ENCODE peak calls at places on chromosomes 11 and 22, in six cellular contexts. Q is SK-N-SH, G is stomach, N is upper lobe of left lung, R is sigmoid colon, W is K562. T is an unnamed sample.
A peak's percentile ranks its signal among the peaks of the same experiment; 100 is the strongest.

GRCh38 chr22:43543522-43544281 is 131.9 kb downstream of the MPPED1 start:
- DNase-seq in W (no peak), Q (no peak), G (no peak), R (peak; percentile 26), N (no peak), T (no peak)

GRCh38 chr11:64025205-64025604 is 10.5 kb upstream of the FLRT1 start:
- DNase-seq in R (no peak), W (no peak), G (no peak), N (no peak), Q (no peak), T (no peak)

GRCh38 chr22:27534720-27535125 is 266.8 kb downstream of the MN1 start:
- DNase-seq in G (no peak), W (no peak), R (no peak), N (no peak), Q (no peak), T (no peak)

GRCh38 chr22:31344369-31345330 is 1.5 kb downstream of the PATZ1 start:
- DNase-seq in G (peak; percentile 63), Q (peak; percentile 39), R (peak; percentile 82), W (no peak), N (peak; percentile 52), T (no peak)

GRCh38 chr11:75781831-75782230 is 13.3 kb downstream of the DGAT2 start:
- DNase-seq in R (no peak), G (no peak), N (no peak), W (no peak), Q (no peak), T (no peak)

GRCh38 chr22:27378994-27379393 is 422.6 kb downstream of the MN1 start:
- DNase-seq in W (no peak), G (no peak), N (no peak), R (no peak), Q (no peak), T (peak; percentile 64)

GRCh38 chr11:116424615-116425261 is 348.0 kb downstream of the BUD13 start:
- DNase-seq in G (no peak), Q (peak; percentile 30), R (no peak), N (no peak), W (no peak), T (no peak)

GRCh38 chr11:66465371-66466224 is 1.1 kb upstream of the PELI3 start:
- DNase-seq in G (no peak), Q (no peak), R (no peak), W (no peak), N (no peak), T (no peak)

GRCh38 chr22:23256986-23257888 is 76.9 kb downstream of the BCR start:
- DNase-seq in N (peak; percentile 36), G (peak; percentile 61), W (peak; percentile 57), Q (no peak), R (peak; percentile 80), T (no peak)

GRCh38 chr11:121741954-121742361 is 289.2 kb upstream of the SORL1-AS1 start:
- DNase-seq in R (peak; percentile 94), W (no peak), N (no peak), Q (peak; percentile 36), G (no peak), T (peak; percentile 94)

GRCh38 chr22:23691748-23692423 is 1.1 kb downstream of the RGL4 start:
- DNase-seq in N (no peak), G (no peak), W (no peak), Q (no peak), R (no peak), T (no peak)

GRCh38 chr22:42717197-42717967 is 3.3 kb downstream of the A4GALT start:
- DNase-seq in N (no peak), Q (no peak), W (no peak), G (no peak), R (no peak), T (no peak)

GRCh38 chr11:16818284-16818683 is 79.8 kb downstream of the C11orf58 start:
- DNase-seq in R (peak; percentile 40), G (no peak), N (no peak), Q (no peak), W (no peak), T (no peak)

GRCh38 chr11:77525455-77526091 is 51.7 kb upstream of the PAK1 start:
- DNase-seq in W (no peak), G (no peak), Q (no peak), N (no peak), R (no peak), T (no peak)

GRCh38 chr11:32262367-32262766 is 171.5 kb downstream of the RCN1 start:
- DNase-seq in R (no peak), G (no peak), W (no peak), Q (no peak), N (no peak), T (no peak)

GRCh38 chr11:37988031-37988430 is 1390.0 kb upstream of the RAG2 start:
- DNase-seq in R (no peak), W (no peak), Q (peak; percentile 28), G (no peak), N (no peak), T (no peak)

GRCh38 chr11:43268161-43268560 is 43.6 kb upstream of the API5 start:
- DNase-seq in G (peak; percentile 30), R (no peak), Q (no peak), N (no peak), W (no peak), T (no peak)

GRCh38 chr11:95641506-95641905 is 148.1 kb downstream of the FAM76B start:
- DNase-seq in W (no peak), R (no peak), N (peak; percentile 79), Q (no peak), G (no peak), T (no peak)

GRCh38 chr22:45262195-45262930 is 21.7 kb upstream of the KIAA0930 start:
- DNase-seq in N (no peak), W (no peak), Q (no peak), G (no peak), R (no peak), T (no peak)

GRCh38 chr11:120306519-120307242 is 18.4 kb upstream of the TLCD5 start:
- DNase-seq in W (peak; percentile 61), N (no peak), G (peak; percentile 69), R (no peak), Q (no peak), T (no peak)

GRCh38 chr11:94806436-94806835 is 38.3 kb downstream of the AMOTL1 start:
- DNase-seq in Q (no peak), W (no peak), R (no peak), G (no peak), N (no peak), T (no peak)

GRCh38 chr22:41925783-41926460 is 684 bp downstream of the TNFRSF13C start:
- DNase-seq in W (peak; percentile 74), G (peak; percentile 87), R (no peak), N (peak; percentile 72), Q (peak; percentile 70), T (no peak)

GRCh38 chr11:128802358-128802981 is 64.6 kb downstream of the KCNJ1 start:
- DNase-seq in N (no peak), R (no peak), G (peak; percentile 31), Q (peak; percentile 65), W (peak; percentile 20), T (no peak)

GRCh38 chr22:44599084-44599483 is 101.1 kb upstream of the RTL6 start:
- DNase-seq in G (no peak), W (no peak), Q (no peak), N (no peak), R (no peak), T (no peak)

GRCh38 chr22:47432683-47433082 is 670.2 kb downstream of the TBC1D22A start:
- DNase-seq in G (no peak), Q (no peak), N (no peak), W (no peak), R (no peak), T (no peak)

GRCh38 chr11:19886498-19886897 is 173.9 kb downstream of the NAV2 start:
- DNase-seq in W (no peak), Q (peak; percentile 67), N (no peak), R (no peak), G (no peak), T (no peak)

DNA sequence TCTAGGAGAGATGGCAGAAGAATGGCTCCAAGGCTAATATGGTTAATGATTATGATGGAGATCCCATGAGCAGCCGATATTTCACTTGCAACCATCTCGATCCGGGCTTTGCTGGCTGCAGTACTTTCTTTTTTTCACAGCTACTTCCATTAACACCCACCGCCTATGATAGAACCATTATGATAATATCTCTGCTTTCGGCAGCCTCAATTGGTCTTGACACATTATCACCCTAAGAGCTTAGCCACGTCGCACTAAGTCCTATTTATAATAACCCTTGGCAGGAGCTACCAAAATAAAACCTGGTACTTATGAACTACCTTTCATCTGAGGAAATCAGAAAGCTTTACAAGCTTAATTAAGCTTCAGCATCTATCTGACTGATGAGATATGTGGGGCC is 7.6 kb upstream of the FJX1 start:
- DNase-seq in W (no peak), R (no peak), Q (no peak), G (no peak), N (no peak), T (no peak)
- TF ChIP-seq EP300 in W (no peak), R (no peak), Q (no peak), G (no peak), N (no peak), T (no peak)

DNA sequence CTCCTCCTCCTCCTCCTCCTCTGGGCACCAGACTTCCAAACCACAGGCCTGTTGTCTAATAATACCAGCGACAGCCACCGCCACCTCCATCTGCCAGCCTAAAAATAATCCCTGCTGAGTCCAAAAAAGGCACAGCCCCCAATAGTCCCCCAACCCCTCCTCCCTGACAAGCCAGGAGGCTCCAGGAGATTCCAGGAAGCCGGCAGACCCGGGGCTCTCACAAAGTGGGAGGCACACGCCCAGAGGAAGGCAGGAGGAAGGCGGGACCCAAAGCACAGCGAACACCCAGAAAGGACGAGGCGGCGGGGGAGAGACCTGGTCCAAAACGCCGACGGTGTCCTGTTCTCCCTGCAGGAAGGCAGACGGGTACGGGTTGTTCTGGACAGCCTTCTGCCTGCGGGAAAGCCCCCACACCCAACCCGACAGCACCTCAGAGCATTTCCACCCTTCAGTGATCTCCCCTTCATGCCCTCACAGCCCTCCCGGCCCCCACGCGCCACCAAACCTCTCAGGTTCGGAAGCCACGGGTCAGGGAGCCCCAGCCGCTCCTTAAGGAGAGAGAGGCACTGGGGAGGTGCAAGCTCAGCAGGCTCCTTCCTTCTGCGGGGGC is 5.8 kb downstream of the IGSF9B start:
- DNase-seq in R (no peak), Q (no peak), N (no peak), G (no peak), W (no peak), T (no peak)
- TF ChIP-seq POLR2AphosphoS5 in R (no peak), Q (no peak), N (no peak), G (no peak), W (no peak), T (peak; percentile 61)

DNA sequence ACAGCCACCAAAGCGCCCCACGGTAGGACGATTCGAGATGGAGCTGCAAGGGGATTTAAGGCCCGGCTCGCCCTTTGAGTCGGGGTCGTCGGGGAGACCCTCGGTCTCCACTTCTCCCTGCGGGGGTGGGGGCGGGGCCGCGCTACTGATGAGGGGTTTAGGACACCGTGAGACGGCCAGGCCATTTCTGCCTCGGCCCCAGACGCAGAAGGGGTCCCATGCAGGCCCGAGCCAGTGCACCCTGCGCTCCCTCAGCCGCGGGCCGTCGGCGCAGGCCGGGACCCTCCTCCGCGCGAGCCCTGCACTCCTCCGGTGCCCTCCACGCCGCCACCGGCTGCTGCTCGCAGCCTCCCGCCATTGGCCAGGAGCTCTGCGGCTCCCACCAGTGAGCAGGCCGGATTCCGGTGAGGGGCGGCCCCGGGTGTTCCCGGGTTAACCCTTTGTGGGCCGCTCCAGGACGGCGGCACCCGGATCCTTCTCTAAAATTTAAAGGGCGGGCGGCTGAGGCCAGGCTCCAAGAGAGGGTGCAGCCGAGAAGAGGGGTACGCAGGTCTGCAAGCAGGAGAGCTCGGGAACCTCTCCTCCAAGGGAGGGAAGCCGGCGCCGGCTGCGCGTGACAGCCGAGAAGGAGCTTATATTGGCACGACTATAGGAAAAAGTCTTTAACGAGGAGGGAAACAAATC is 18.0 kb downstream of the CREB3L1 start:
- DNase-seq in G (peak; percentile 61), R (peak; percentile 91), N (peak; percentile 71), Q (peak; percentile 99), W (peak; percentile 96), T (no peak)
- TF ChIP-seq EP300 in G (no peak), R (no peak), N (no peak), Q (no peak), W (no peak), T (no peak)

GRCh38 chr11:62865641-62866040 is 15.1 kb upstream of the SLC3A2 start:
- DNase-seq in R (no peak), Q (no peak), W (no peak), G (no peak), N (no peak), T (no peak)
- TF ChIP-seq POLR2AphosphoS5 in R (no peak), Q (no peak), W (no peak), G (no peak), N (no peak), T (no peak)

T was measured in esophagus muscularis mucosa.